ENCODE peak calls at places on chromosome 4, in four cellular contexts. V, C, L and O are unnamed samples.

GRCh38 chr4:101244349-101244748 is 103.0 kb downstream of the PPP3CA start:
- DNase-seq in V (no peak), L (no peak), C (no peak), O (no peak)

GRCh38 chr4:128942547-128942946 is 133.0 kb downstream of the JADE1 start:
- DNase-seq in V (no peak), C (no peak), L (no peak), O (no peak)

GRCh38 chr4:183335369-183335940 is 13.2 kb upstream of the CLDN24 start:
- DNase-seq in C (peak), V (no peak), L (no peak), O (peak)

GRCh38 chr4:113673450-113673849 is 88.1 kb downstream of the CAMK2D start:
- DNase-seq in V (peak), C (no peak), L (no peak), O (no peak)

GRCh38 chr4:149441338-149441737 is 374.3 kb downstream of the IQCM start:
- DNase-seq in C (no peak), V (no peak), L (no peak), O (no peak)

GRCh38 chr4:6909970-6910339 is 329 bp downstream of the TBC1D14 start:
- DNase-seq in L (peak), V (no peak), C (no peak), O (no peak)

GRCh38 chr4:147173317-147173716 is 227.7 kb upstream of the TTC29 start:
- DNase-seq in C (no peak), V (no peak), L (no peak), O (no peak)

GRCh38 chr4:137266511-137266910 is 265.8 kb downstream of the PCDH18 start:
- DNase-seq in C (no peak), L (no peak), V (no peak), O (no peak)

GRCh38 chr4:155529761-155530160 is 136.9 kb upstream of the GUCY1A1 start:
- DNase-seq in V (no peak), C (no peak), L (no peak), O (no peak)

GRCh38 chr4:127896069-127896468 is 15.4 kb downstream of the PLK4 start:
- DNase-seq in V (no peak), C (no peak), L (no peak), O (no peak)

GRCh38 chr4:37742149-37742548 is 56.0 kb upstream of the RELL1 start:
- DNase-seq in L (no peak), V (no peak), C (no peak), O (no peak)

GRCh38 chr4:38177792-38178665 is 217.8 kb downstream of the PTTG2 start:
- DNase-seq in L (no peak), C (peak), V (no peak), O (no peak)

GRCh38 chr4:82770607-82771006 is 28.0 kb downstream of the SCD5 start:
- DNase-seq in V (no peak), L (no peak), C (no peak), O (no peak)

GRCh38 chr4:91283726-91284125 is 1020.0 kb upstream of the GRID2 start:
- DNase-seq in L (no peak), V (no peak), C (no peak), O (no peak)

GRCh38 chr4:142043509-142043908 is 407.1 kb downstream of the IL15 start:
- DNase-seq in C (no peak), L (no peak), V (no peak), O (no peak)

GRCh38 chr4:53899544-53900274 is 164.7 kb downstream of the CHIC2 start:
- DNase-seq in C (no peak), V (no peak), L (no peak), O (peak)

GRCh38 chr4:93780080-93780479 is 48.5 kb upstream of the ATOH1 start:
- DNase-seq in L (no peak), C (no peak), V (no peak), O (no peak)

GRCh38 chr4:46146993-46147392 is 23.1 kb upstream of the GABRG1 start:
- DNase-seq in L (no peak), V (no peak), C (no peak), O (no peak)

GRCh38 chr4:185987976-185988627 is 80.9 kb upstream of the TLR3 start:
- DNase-seq in L (no peak), C (no peak), V (no peak), O (no peak)

GRCh38 chr4:173524218-173525117 is 5.6 kb downstream of the HAND2 start:
- DNase-seq in L (peak), V (no peak), C (no peak), O (no peak)

GRCh38 chr4:156999175-156999517 is 27.5 kb upstream of the PDGFC start:
- DNase-seq in L (no peak), C (no peak), V (no peak), O (peak)